ENCODE peak calls at places on chromosomes 7 and 10, in five cellular contexts. Q, O, D, K and C are unnamed samples.

GRCh38 chr7:18013936-18014335 is 13.7 kb downstream of the PRPS1L1 start:
- DNase-seq in Q (no peak), O (no peak), D (no peak), K (no peak), C (no peak)

GRCh38 chr10:59283456-59284082 is 78.8 kb downstream of the FAM13C start:
- DNase-seq in Q (no peak), O (no peak), D (no peak), K (no peak), C (no peak)

GRCh38 chr10:71975891-71976725 is 11.9 kb downstream of the CHST3 start:
- DNase-seq in Q (peak), O (peak), D (peak), K (peak), C (no peak)

GRCh38 chr7:110204527-110204926 is 886.4 kb upstream of the LRRN3 start:
- DNase-seq in Q (no peak), O (no peak), D (no peak), K (no peak), C (no peak)

GRCh38 chr10:68599754-68600040 is 39.6 kb downstream of the TET1 start:
- DNase-seq in Q (no peak), O (no peak), D (no peak), K (no peak), C (no peak)

GRCh38 chr10:131738396-131738735 is 162.4 kb upstream of the PPP2R2D start:
- DNase-seq in Q (no peak), O (peak), D (no peak), K (peak), C (no peak)

GRCh38 chr7:129047761-129048160 is 7.2 kb downstream of the TNPO3 start:
- DNase-seq in Q (no peak), O (no peak), D (no peak), K (no peak), C (no peak)

GRCh38 chr10:26857991-26858706 is 2.6 kb downstream of the ABI1 start:
- DNase-seq in Q (no peak), O (no peak), D (no peak), K (no peak), C (no peak)

GRCh38 chr10:12981570-12981969 is 19.9 kb downstream of the CCDC3 start:
- DNase-seq in Q (no peak), O (no peak), D (no peak), K (no peak), C (no peak)

GRCh38 chr10:17450024-17450423 is 4.4 kb downstream of the ST8SIA6 start:
- DNase-seq in Q (no peak), O (no peak), D (no peak), K (no peak), C (no peak)

GRCh38 chr7:78690174-78690573 is 763.3 kb downstream of the MAGI2 start:
- DNase-seq in Q (no peak), O (no peak), D (no peak), K (no peak), C (no peak)

GRCh38 chr7:129159539-129159938 is 15.0 kb downstream of the TSPAN33 start:
- DNase-seq in Q (no peak), O (no peak), D (no peak), K (no peak), C (no peak)

GRCh38 chr7:18087031-18087686 is 59.5 kb upstream of the PRPS1L1 start:
- DNase-seq in Q (peak), O (no peak), D (no peak), K (no peak), C (no peak)

GRCh38 chr7:65554-65953 is 126.8 kb upstream of the FAM20C start:
- DNase-seq in Q (no peak), O (no peak), D (no peak), K (peak), C (no peak)

GRCh38 chr10:118504044-118504944 is 91.2 kb downstream of the PRLHR start:
- DNase-seq in Q (no peak), O (no peak), D (no peak), K (no peak), C (no peak)

GRCh38 chr7:137935849-137936508 is 65.9 kb downstream of the CREB3L2 start:
- DNase-seq in Q (no peak), O (no peak), D (peak), K (no peak), C (no peak)

GRCh38 chr10:127195571-127196226 is 692 bp downstream of the INSYN2A start:
- DNase-seq in Q (no peak), O (no peak), D (no peak), K (no peak), C (no peak)

GRCh38 chr10:70343712-70344111 is 38.7 kb downstream of the LRRC20 start:
- DNase-seq in Q (no peak), O (no peak), D (no peak), K (peak), C (no peak)

GRCh38 chr10:19702215-19702614 is 114.0 kb upstream of the PLXDC2 start:
- DNase-seq in Q (no peak), O (no peak), D (no peak), K (no peak), C (no peak)

GRCh38 chr10:10500941-10501340 is 516.7 kb upstream of the CELF2 start:
- DNase-seq in Q (no peak), O (no peak), D (no peak), K (no peak), C (no peak)

GRCh38 chr10:23457632-23458417 is 18.9 kb downstream of the OTUD1 start:
- DNase-seq in Q (no peak), O (no peak), D (no peak), K (no peak), C (peak)

GRCh38 chr7:17965600-17965999 is 25.3 kb upstream of the SNX13 start:
- DNase-seq in Q (no peak), O (no peak), D (no peak), K (no peak), C (no peak)

GRCh38 chr7:148556892-148557291 is 33.7 kb upstream of the C7orf33 start:
- DNase-seq in Q (no peak), O (no peak), D (no peak), K (no peak), C (no peak)

GRCh38 chr10:75083972-75084833 is 27.3 kb upstream of the SAMD8 start:
- DNase-seq in Q (no peak), O (no peak), D (no peak), K (no peak), C (no peak)

GRCh38 chr10:79147306-79147705 is 78.5 kb downstream of the ZMIZ1 start:
- DNase-seq in Q (no peak), O (no peak), D (no peak), K (no peak), C (no peak)

GRCh38 chr10:79149345-79149661 is 80.5 kb downstream of the ZMIZ1 start:
- DNase-seq in Q (no peak), O (no peak), D (no peak), K (no peak), C (no peak)

GRCh38 chr10:79149662-79150443 is 81.1 kb downstream of the ZMIZ1 start:
- DNase-seq in Q (peak), O (peak), D (peak), K (peak), C (peak)

GRCh38 chr10:79147796-79148451 is 79.2 kb downstream of the ZMIZ1 start:
- DNase-seq in Q (no peak), O (no peak), D (no peak), K (no peak), C (no peak)

GRCh38 chr10:79148452-79149344 is 79.9 kb downstream of the ZMIZ1 start:
- DNase-seq in Q (no peak), O (peak), D (peak), K (peak), C (no peak)
- TF ChIP-seq POLR2A in Q (no peak), O (no peak), D (peak), K (no peak), C (no peak)

DNA sequence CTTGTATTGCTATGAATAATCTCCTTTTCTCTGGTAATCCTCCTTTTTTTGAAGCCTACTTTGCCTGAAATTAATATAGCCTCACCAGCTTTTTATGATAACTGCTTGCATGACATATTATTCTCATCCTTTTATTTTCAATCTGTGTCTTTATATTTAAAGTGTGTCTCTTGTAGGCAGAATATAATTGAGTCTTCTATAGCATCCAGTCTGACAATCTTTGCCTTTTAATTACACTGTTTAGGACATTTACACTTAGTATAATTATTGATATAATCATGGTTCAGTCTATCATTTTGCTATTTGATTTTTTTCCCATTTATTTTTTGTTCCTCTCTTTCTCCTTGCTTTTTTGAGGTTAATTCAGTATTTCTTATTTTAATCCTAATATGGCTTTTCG is 240.9 kb upstream of the HPS1 start:
- DNase-seq in Q (no peak), O (no peak), D (no peak), K (no peak), C (no peak)
- H3K27ac ChIP-seq in Q (no peak), O (no peak), D (no peak), K (no peak), C (no peak)

DNA sequence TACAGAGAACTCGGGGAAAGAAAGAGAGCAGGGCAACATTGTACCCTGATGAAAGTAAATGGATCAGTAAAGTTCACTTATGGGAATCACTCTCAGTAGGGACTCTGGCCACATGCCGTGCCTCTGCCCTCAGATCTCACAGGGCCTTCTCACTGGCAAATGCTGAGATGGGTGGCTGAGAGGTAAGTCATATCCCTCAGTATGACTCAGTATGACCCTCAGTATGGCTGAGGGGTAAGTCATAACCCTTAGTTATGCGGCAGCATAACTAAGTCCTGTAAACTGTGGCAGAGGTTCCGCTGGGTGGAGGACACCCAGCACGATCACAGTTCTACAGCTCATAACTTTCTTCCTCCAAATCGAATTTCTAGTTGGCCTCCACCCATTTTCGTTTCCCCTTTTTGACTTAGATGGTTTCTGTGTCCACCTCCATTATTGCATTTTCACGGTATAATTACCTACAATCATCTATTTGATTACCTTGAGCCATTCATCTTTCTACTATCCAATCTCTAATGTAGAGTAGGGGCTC is 26.5 kb upstream of the WNT16 start:
- DNase-seq in Q (no peak), O (no peak), D (no peak), K (no peak), C (no peak)
- TF ChIP-seq POLR2A in Q (no peak), O (no peak), D (no peak), K (no peak), C (no peak)

GRCh38 chr7:47572939-47573757 is 8.8 kb downstream of the TNS3 start:
- DNase-seq in Q (no peak), O (no peak), D (no peak), K (no peak), C (no peak)

GRCh38 chr7:47576031-47576908 is 5.6 kb downstream of the TNS3 start:
- DNase-seq in Q (peak), O (peak), D (peak), K (peak), C (no peak)

GRCh38 chr7:47572101-47572460 is 9.8 kb downstream of the TNS3 start:
- DNase-seq in Q (no peak), O (no peak), D (peak), K (no peak), C (no peak)

GRCh38 chr7:47574473-47575328 is 7.2 kb downstream of the TNS3 start:
- DNase-seq in Q (no peak), O (no peak), D (peak), K (no peak), C (no peak)

GRCh38 chr7:47573758-47574472 is 8.0 kb downstream of the TNS3 start:
- DNase-seq in Q (peak), O (peak), D (no peak), K (no peak), C (no peak)
- H3K27ac ChIP-seq in Q (peak), O (no peak), D (peak), K (peak), C (peak)

GRCh38 chr10:80526742-80527141 is 11.0 kb upstream of the SH2D4B start:
- DNase-seq in Q (no peak), O (no peak), D (no peak), K (no peak), C (no peak)

GRCh38 chr10:80523776-80524175 is 13.9 kb upstream of the SH2D4B start:
- DNase-seq in Q (no peak), O (no peak), D (no peak), K (no peak), C (no peak)

GRCh38 chr10:80522756-80523363 is 14.8 kb upstream of the SH2D4B start:
- DNase-seq in Q (no peak), O (no peak), D (no peak), K (no peak), C (no peak)

GRCh38 chr10:80526218-80526617 is 11.5 kb upstream of the SH2D4B start:
- DNase-seq in Q (no peak), O (no peak), D (no peak), K (no peak), C (no peak)

GRCh38 chr10:80524190-80524589 is 13.5 kb upstream of the SH2D4B start:
- DNase-seq in Q (no peak), O (no peak), D (no peak), K (no peak), C (no peak)
- TF ChIP-seq POLR2A in Q (no peak), O (no peak), D (no peak), K (no peak), C (no peak)

GRCh38 chr10:77927343-77928256 is 1.0 kb upstream of the DLG5 start:
- DNase-seq in Q (no peak), O (peak), D (no peak), K (no peak), C (no peak)

GRCh38 chr10:77925795-77926565 is 575 bp downstream of the DLG5 start:
- DNase-seq in Q (peak), O (peak), D (peak), K (peak), C (no peak)

GRCh38 chr10:77926566-77927342 is at the start of gene DLG5:
- DNase-seq in Q (peak), O (peak), D (peak), K (peak), C (no peak)

GRCh38 chr10:77922551-77923179 is 3.9 kb downstream of the DLG5 start:
- DNase-seq in Q (no peak), O (no peak), D (no peak), K (no peak), C (no peak)

GRCh38 chr10:77925410-77925794 is 1.2 kb downstream of the DLG5 start:
- DNase-seq in Q (peak), O (peak), D (no peak), K (peak), C (no peak)
- H3K27ac ChIP-seq in Q (peak), O (peak), D (peak), K (peak), C (peak)